ENCODE peak calls at places on chromosomes 13 and 19, in five cellular contexts. U is right lobe of liver, J is prostate gland, P is Peyer's patch, K is IMR-90. A is an unnamed sample.

GRCh38 chr19:13118424-13119193 is 545 bp downstream of the NACC1 start:
- DNase-seq in U (peak), J (peak), P (peak), K (peak), A (no peak)

GRCh38 chr13:40508112-40508511 is 158.3 kb downstream of the FOXO1 start:
- DNase-seq in U (no peak), J (no peak), P (no peak), K (no peak), A (peak)

GRCh38 chr13:110306340-110306959 is 507 bp downstream of the COL4A1 start:
- DNase-seq in U (no peak), J (no peak), P (no peak), K (no peak), A (peak)

GRCh38 chr19:55069137-55069858 is 6.3 kb upstream of the RDH13 start:
- DNase-seq in U (no peak), J (peak), P (peak), K (no peak), A (no peak)

GRCh38 chr13:25648996-25649633 is 277.3 kb downstream of the ATP8A2 start:
- DNase-seq in U (no peak), J (peak), P (no peak), K (no peak), A (no peak)

GRCh38 chr13:38951525-38952313 is 38.9 kb downstream of the STOML3 start:
- DNase-seq in U (no peak), J (no peak), P (no peak), K (no peak), A (peak)

GRCh38 chr19:467554-467953 is 6.7 kb upstream of the SHC2 start:
- DNase-seq in U (no peak), J (no peak), P (no peak), K (no peak), A (no peak)

GRCh38 chr13:44230071-44230470 is 143.6 kb upstream of the SERP2 start:
- DNase-seq in U (no peak), J (no peak), P (no peak), K (peak), A (no peak)

GRCh38 chr13:32471187-32471922 is 43.4 kb upstream of the N4BP2L1 start:
- DNase-seq in U (no peak), J (no peak), P (no peak), K (peak), A (no peak)

GRCh38 chr19:19399733-19400438 is 5.6 kb upstream of the GATAD2A start:
- DNase-seq in U (no peak), J (no peak), P (no peak), K (peak), A (peak)

GRCh38 chr13:38348890-38349289 is 761 bp upstream of the UFM1 start:
- DNase-seq in U (no peak), J (peak), P (no peak), K (peak), A (no peak)

GRCh38 chr19:47444388-47444821 is 25.1 kb upstream of the MEIS3 start:
- DNase-seq in U (peak), J (no peak), P (no peak), K (no peak), A (no peak)
- TF ChIP-seq POLR2A in U (no peak), J (no peak), P (no peak), K (no peak), A (no peak)

DNA sequence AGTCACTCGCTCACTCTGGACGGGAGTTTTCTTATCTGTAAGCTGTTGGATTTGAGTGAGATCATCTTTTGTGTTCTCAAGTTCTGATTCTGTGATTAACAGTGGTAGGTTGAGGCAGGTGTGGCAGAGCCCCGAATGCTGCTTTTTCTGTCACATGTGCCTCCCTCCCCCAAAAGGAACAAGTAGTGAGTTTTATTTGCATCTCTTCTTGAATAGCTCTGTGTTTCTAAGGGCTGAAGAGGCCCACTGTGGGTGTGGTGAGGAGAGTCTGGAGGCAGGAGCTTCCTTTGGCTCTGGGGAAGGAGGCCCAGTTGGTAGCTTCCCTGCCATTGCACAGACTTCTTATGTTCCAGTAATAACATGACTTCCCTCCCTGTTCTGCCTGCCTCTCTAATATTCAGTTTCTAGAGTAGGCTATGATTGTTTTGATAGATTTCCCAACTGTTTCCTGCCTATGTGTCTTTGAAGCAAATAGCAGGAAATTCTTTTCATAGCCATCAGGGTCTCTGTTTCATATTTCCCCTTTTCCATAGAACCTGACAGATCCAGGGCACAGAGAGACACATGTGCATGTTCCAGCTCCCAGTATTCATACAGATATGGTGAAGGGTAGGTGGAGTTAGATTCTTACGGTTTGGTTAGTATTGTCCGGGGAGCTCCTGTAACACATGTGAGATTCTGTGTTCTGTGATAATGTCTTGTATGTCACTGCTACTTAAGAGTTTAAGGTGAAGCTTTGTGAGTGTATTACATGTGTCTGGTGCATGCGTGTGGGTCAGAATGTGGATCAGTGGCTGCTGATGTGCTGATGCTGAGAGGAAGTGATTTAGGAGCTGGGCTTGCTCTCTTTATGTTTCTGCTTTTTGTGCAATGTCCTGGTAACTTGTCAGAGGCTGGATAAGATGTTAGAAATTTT is 24.0 kb upstream of the CXCL17 start:
- DNase-seq in U (no peak), J (no peak), P (no peak), K (no peak), A (no peak)
- TF ChIP-seq POLR2A in U (no peak), J (no peak), P (no peak), K (no peak), A (no peak)

GRCh38 chr13:90498816-90499215 is 848.7 kb upstream of the MIR17HG start:
- DNase-seq in U (no peak), J (no peak), P (no peak), K (no peak), A (no peak)
- TF ChIP-seq POLR2A in U (no peak), J (no peak), P (no peak), K (no peak), A (no peak)

GRCh38 chr19:50025794-50026549 is at the start of gene ZNF473:
- DNase-seq in U (peak), J (peak), P (peak), K (peak), A (no peak)

GRCh38 chr19:50022823-50023222 is 2.3 kb downstream of the VRK3 start:
- DNase-seq in U (no peak), J (no peak), P (no peak), K (no peak), A (no peak)

GRCh38 chr19:50026550-50026906 is 723 bp downstream of the ZNF473 start:
- DNase-seq in U (no peak), J (no peak), P (no peak), K (no peak), A (no peak)

GRCh38 chr19:50024719-50025021 is 502 bp downstream of the VRK3 start:
- DNase-seq in U (no peak), J (no peak), P (no peak), K (no peak), A (no peak)

DNA sequence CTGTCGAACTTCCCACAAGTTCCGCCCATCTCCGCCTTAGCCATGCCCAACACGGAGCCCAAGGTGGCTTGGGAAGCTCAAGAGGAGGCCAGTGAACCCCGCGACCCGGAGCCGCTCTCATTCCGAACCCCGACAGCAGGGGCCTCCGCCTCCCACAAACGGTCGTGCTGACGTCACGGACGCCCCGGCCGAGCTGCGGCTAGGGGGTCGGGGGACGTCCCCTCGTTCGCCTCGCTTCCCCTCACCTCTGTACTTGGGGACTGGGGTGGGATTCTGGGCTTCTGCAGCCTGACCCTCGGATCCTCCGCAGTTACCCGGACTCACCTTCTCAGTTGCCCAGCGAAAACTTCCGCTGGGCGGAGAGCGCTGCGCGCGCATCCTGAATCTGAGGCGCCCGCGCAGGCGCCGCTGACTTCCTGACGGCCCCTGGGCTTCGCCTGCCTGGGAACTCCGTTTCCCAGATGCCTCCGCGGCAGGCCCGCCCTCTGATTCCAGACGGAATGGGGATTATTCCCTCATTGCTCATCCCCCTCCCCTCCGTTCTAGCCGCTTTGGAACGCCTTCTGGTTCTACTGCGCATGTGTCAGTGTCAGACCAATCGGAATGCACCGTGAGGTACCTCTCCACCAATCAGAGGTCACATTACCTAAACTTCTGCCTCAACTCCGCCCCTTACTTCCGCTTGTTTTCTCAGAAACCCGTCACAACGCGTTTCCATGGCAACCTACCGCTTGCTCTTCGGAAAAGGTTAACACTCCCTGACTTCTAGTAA is at the start of gene VRK3:
- DNase-seq in U (peak), J (peak), P (peak), K (peak), A (peak)
- TF ChIP-seq POLR2A in U (peak), J (peak), P (peak), K (peak), A (peak)

GRCh38 chr19:49150106-49150943 is 4.9 kb downstream of the HRC start:
- DNase-seq in U (peak), J (peak), P (peak), K (peak), A (peak)
- TF ChIP-seq POLR2A in U (peak), J (peak), P (peak), K (no peak), A (peak)

DNA sequence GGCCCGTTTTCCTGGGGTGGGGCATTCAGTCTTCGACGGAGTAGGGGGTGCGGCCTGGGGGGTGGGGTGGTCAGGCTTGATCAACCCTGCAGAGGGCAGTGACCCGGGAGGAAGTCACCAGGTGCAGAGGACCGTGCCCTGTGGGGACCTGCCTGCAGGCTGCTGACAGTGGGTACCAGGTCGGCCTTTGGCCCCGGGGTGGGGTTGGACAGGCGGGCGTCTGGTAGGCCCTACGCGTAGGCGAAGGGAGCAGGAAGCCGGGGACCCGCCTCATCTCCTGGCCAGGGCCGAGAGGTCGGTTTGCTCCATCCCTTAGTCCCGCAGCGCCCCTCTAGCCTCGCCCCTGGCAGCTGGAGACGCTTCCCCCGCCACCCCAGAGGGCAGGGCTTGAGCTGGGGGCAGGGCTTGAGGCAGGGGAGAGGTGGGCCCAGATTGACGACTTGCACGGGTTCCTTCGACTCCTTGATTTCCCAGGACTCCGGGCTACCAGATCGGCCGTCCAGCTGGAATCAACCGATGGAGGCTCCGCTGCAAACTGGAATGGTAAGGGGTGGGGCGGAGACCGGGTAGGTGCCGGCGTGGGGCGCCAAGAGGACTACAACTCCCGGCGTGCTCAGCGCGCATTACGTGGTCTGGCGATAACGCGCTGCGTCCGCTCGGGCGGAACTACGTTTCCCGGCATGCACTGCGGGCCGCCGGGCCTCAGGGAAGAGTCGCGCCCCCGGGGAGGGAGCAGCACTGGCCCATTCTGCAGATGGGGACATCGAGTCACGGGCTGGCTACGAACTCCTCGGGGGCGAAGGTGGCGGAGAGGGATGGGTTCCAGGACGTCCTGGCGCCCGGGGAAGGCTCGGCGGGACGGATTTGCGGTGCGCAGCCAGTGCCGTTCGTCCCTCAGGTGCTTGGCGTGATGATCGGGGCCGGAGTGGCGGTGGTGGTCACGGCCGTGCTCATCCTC is at the start of gene PNPLA6:
- DNase-seq in U (peak), J (peak), P (peak), K (peak), A (peak)
- TF ChIP-seq POLR2A in U (peak), J (peak), P (peak), K (no peak), A (peak)

DNA sequence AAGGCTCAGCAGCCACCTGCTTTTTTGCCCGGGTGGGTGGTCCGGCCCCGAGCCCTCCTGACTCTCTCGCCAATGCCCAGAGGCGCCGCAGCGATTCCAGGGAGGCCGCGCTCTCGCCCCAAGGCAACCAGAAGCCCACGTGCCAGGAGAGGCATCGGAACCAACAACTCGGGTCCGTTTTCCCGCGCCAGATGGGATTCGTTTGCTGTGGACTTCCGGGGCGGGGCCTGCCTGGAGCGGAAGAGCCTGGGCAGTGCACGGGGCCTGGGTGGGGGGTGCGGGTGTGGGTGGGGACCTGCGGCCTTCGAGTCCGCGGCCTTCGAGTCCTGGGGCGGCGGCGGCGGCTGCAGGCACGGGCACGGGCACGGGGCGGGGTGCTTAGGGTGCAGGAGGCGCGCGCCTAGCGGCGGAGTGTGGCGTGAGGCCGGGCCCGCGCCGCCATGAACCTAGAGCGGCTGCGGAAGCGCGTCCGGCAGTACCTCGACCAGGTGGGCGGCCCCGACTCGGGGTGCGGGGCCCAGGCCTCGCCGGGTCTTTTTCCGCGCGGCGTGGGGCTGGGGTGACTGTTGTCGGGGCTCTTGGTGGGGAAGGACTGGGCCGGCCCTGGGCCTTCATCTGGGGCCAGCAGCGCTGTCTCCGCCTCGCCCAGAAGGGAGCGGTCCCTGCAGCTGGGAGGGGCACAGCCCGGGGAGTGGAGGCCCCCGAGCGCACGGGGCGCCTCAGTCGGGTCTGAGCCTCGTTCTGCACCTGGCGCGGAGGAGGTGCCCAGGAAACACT is at the start of gene CDC16:
- DNase-seq in U (peak), J (peak), P (peak), K (peak), A (peak)
- TF ChIP-seq POLR2A in U (peak), J (peak), P (peak), K (peak), A (no peak)

GRCh38 chr19:57708641-57709354 is at the start of gene ZNF154:
- DNase-seq in U (no peak), J (peak), P (no peak), K (peak), A (peak)
- TF ChIP-seq POLR2A in U (no peak), J (no peak), P (no peak), K (no peak), A (no peak)

GRCh38 chr13:100588350-100589177 is at the start of gene GGACT:
- DNase-seq in U (peak), J (peak), P (peak), K (peak), A (peak)
- TF ChIP-seq POLR2A in U (peak), J (no peak), P (peak), K (no peak), A (no peak)

DNA sequence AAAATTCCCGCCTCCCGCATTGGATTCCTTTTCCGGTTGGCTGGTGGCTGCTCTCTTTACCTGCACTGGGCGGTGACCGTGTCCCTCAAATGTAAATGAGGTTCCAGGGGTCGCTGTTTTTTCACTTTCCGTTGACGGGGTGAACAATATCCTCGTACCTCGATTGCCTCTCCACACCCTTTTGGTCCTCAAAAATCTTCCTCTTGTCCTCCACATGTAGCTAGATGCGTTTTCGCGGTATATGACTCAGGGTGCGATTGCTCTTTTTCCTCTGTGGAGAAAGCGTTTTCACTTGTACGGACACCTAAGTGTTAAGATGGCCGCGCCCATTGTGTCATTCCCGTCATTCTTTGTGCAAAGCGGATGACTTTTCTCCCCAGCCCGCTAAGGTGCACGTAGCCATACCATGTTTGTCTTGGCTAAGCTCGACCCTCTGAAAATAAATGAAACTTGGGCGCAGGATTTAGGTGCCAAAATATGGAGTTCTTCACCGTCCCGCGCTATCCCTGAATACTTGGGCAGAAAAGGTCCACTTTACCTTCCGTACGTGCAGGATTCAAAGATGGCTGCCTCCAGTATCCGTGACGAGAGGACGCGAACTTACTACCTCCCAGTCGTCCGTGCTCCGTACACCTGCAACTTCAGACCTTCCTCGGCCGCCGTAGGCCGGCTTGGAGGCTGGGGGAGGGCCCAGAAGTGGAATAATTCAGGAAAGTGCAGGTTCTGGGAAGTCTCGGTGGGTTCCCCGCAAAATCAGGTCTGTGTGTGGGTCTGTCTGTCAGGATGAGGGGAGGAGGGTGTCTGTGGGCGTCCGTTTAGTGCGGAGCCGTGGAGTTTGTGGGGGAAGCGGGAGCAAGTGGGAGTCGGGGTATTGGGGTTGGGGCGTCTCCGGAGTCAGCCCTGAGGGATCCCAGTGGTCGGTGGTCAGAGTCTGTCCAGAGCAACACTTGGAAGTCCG is at the start of gene ZNF613:
- DNase-seq in U (peak), J (peak), P (peak), K (peak), A (peak)
- TF ChIP-seq POLR2A in U (no peak), J (no peak), P (no peak), K (no peak), A (peak)

A was measured in endothelial cell of umbilical vein.